ENCODE peak calls at places on chromosomes 4 and X, in four cellular contexts. H, G, N and J are unnamed samples.

GRCh38 chr4:102585329-102585728 is 84.2 kb downstream of the NFKB1 start:
- DNase-seq in H (no peak), G (no peak), N (no peak), J (no peak)

GRCh38 chr4:76028242-76028859 is 5.1 kb upstream of the CXCL10 start:
- DNase-seq in H (no peak), G (no peak), N (no peak), J (no peak)

GRCh38 chr4:55038176-55038890 is 87.1 kb downstream of the KDR start:
- DNase-seq in H (no peak), G (no peak), N (no peak), J (no peak)

GRCh38 chr4:54937501-54937900 is 187.9 kb downstream of the KDR start:
- DNase-seq in H (no peak), G (no peak), N (no peak), J (no peak)

GRCh38 chrX:85836868-85837267 is 210.5 kb downstream of the CHM start:
- DNase-seq in H (no peak), G (no peak), N (no peak), J (no peak)

GRCh38 chr4:3517731-3518510 is 14.3 kb downstream of the LRPAP1 start:
- DNase-seq in H (peak), G (no peak), N (no peak), J (no peak)

GRCh38 chr4:169017971-169018370 is 7.9 kb upstream of the CBR4 start:
- DNase-seq in H (no peak), G (no peak), N (no peak), J (no peak)

GRCh38 chr4:86595426-86595805 is 1.3 kb downstream of the PTPN13 start:
- DNase-seq in H (no peak), G (no peak), N (no peak), J (no peak)

GRCh38 chr4:89617256-89617655 is 219.7 kb downstream of the SNCA start:
- DNase-seq in H (no peak), G (no peak), N (no peak), J (no peak)

GRCh38 chr4:155434904-155435303 is 58.1 kb upstream of the MAP9 start:
- DNase-seq in H (no peak), G (no peak), N (no peak), J (no peak)

GRCh38 chrX:44569122-44569521 is 26.5 kb upstream of the FUNDC1 start:
- DNase-seq in H (no peak), G (no peak), N (no peak), J (no peak)

GRCh38 chr4:59102311-59102710 is 1992.1 kb upstream of the IGFBP7 start:
- DNase-seq in H (no peak), G (no peak), N (no peak), J (no peak)
- H3K27ac ChIP-seq in H (no peak), G (no peak), N (no peak), J (no peak)

GRCh38 chrX:24242649-24243556 is 71.0 kb downstream of the SUPT20HL2 start:
- DNase-seq in H (no peak), G (peak), N (no peak), J (no peak)
- H3K9ac ChIP-seq in H (no peak), G (peak), N (no peak), J (no peak)

GRCh38 chrX:69149466-69150293 is 15.6 kb downstream of the PJA1 start:
- DNase-seq in H (no peak), G (no peak), N (peak), J (no peak)
- H3K27ac ChIP-seq in H (no peak), G (no peak), N (peak), J (peak)

DNA sequence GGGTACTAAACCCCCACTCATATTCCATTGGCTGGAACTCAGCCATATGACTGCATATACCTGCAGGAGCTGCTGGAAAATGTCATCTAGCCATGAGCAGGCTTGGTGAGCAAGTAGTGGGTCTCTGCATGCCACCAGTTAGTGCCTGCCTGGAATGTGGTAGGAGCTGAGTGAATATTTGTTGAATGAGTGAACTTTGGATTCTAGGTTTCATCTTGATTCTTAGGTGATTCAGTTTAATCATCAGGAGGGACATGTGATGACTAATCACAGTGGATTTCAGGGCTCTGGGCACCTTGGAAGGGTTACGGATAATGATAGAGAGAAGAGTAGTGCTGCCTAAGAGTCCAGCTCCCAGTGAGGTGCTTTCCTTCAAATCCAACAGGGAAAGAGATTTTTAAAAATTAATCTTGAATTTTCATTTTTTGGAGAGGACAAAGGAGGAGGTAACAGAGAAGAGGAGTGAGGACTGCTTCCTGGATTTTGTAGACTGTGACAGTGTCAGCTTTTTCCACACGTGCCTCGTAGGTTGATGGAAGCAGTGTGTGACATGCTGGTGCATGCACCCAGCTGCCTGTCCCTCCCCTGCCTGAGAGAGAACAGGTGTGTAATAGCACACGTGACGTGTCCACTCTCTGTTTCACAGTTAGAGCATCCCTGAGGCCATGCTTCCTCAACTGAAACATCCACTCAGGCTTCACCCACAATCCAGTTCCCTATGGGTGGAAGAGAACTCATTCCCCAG is 30.4 kb downstream of the NHS start:
- DNase-seq in H (no peak), G (peak), N (no peak), J (peak)
- H3K9ac ChIP-seq in H (no peak), G (no peak), N (no peak), J (peak)

GRCh38 chr4:108361886-108362285 is 193.2 kb upstream of the LEF1 start:
- DNase-seq in H (no peak), G (no peak), N (no peak), J (no peak)
- H3K27ac ChIP-seq in H (no peak), G (no peak), N (no peak), J (no peak)

DNA sequence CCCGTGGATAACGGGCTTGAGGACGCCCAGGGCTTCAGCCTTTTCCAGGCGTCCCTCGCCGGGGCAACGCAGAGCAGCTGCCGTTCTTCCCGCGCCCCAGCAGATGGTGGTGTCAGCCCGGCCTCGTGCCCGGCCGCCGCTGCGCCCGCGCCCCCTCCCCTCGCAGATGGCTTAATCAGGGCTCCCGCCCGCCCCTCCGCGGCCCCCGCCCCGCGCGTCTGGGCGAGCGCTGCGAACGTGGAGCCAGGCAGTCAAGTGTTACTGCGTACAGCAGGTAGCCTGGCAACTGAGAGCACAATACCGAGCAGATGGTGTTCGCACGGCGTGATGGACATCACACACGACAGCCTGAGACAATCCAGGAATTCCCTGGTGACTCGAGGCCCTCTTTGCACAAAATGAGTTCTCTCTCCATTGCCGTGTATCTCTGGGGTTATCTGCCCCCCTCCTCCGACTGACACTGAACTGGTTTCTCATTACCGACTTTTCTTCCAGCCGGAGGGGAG is 69.3 kb downstream of the MGST2 start:
- DNase-seq in H (peak), G (no peak), N (peak), J (no peak)
- H3K9ac ChIP-seq in H (peak), G (no peak), N (no peak), J (no peak)